ENCODE peak calls at places on chromosomes 1 and 21, in seven cellular contexts. H is aorta; W is HepG2; F is naive thymus-derived CD4-positive, alpha-beta T cell; X is adrenal gland; P is left lung; B is GM12878. M is an unnamed sample. For H3K4me1, the result is how much of the 10 kb centered on the place peaks cover.

GRCh38 chr1:182662121-182662890 is 22.1 kb downstream of the RGS8 start:
- DNase-seq in H (no peak), W (no peak), F (no peak), X (no peak), P (no peak), B (no peak), M (no peak)

GRCh38 chr21:32256873-32257620 is 21.8 kb downstream of the MIS18A start:
- DNase-seq in H (peak), W (no peak), F (no peak), X (peak), P (no peak), B (no peak), M (peak)

GRCh38 chr1:64060611-64061302 is 142.7 kb upstream of the UBE2U start:
- DNase-seq in H (no peak), W (no peak), F (no peak), X (no peak), P (no peak), B (no peak), M (no peak)

GRCh38 chr1:111955755-111956154 is 33.7 kb downstream of the KCND3 start:
- DNase-seq in H (no peak), W (no peak), F (no peak), X (no peak), P (no peak), B (no peak), M (no peak)

GRCh38 chr1:58402444-58402843 is 144.1 kb downstream of the OMA1 start:
- DNase-seq in H (no peak), W (no peak), F (no peak), X (no peak), P (no peak), B (no peak), M (no peak)

GRCh38 chr1:83998205-83998598 is 730 bp downstream of the TTLL7 start:
- DNase-seq in H (no peak), W (no peak), F (no peak), X (no peak), P (no peak), B (no peak), M (no peak)

GRCh38 chr1:168234846-168235547 is 9.2 kb downstream of the SFT2D2 start:
- DNase-seq in H (no peak), W (peak), F (peak), X (peak), P (no peak), B (no peak), M (no peak)

GRCh38 chr1:169160845-169161511 is 54.5 kb downstream of the ATP1B1 start:
- DNase-seq in H (no peak), W (peak), F (no peak), X (peak), P (no peak), B (no peak), M (no peak)

GRCh38 chr1:225230483-225230882 is 197.4 kb downstream of the LBR start:
- DNase-seq in H (no peak), W (no peak), F (no peak), X (no peak), P (no peak), B (no peak), M (no peak)

GRCh38 chr1:152167835-152168534 is 9.0 kb upstream of the RPTN start:
- DNase-seq in H (no peak), W (peak), F (no peak), X (peak), P (no peak), B (no peak), M (no peak)

GRCh38 chr21:22791986-22792560 is 1793.9 kb downstream of the NCAM2 start:
- DNase-seq in H (no peak), W (peak), F (peak), X (peak), P (no peak), B (no peak), M (no peak)

GRCh38 chr1:17866451-17867029 is 111.4 kb downstream of the ACTL8 start:
- DNase-seq in H (no peak), W (no peak), F (no peak), X (peak), P (no peak), B (no peak), M (no peak)

GRCh38 chr1:169031566-169032224 is 74.8 kb upstream of the ATP1B1 start:
- DNase-seq in H (no peak), W (no peak), F (no peak), X (no peak), P (no peak), B (no peak), M (no peak)

GRCh38 chr1:107794571-107794970 is 170.4 kb downstream of the VAV3 start:
- DNase-seq in H (no peak), W (no peak), F (no peak), X (no peak), P (no peak), B (no peak), M (no peak)

GRCh38 chr1:9598316-9598700 is 9.6 kb downstream of the TMEM201 start:
- DNase-seq in H (no peak), W (no peak), F (no peak), X (no peak), P (no peak), B (no peak), M (no peak)

GRCh38 chr1:7346600-7347570 is 424.2 kb upstream of the VAMP3 start:
- DNase-seq in H (peak), W (no peak), F (no peak), X (no peak), P (no peak), B (no peak), M (no peak)

GRCh38 chr1:33943978-33944377 is 80.1 kb downstream of the HMGB4 start:
- DNase-seq in H (no peak), W (no peak), F (no peak), X (peak), P (no peak), B (no peak), M (no peak)

GRCh38 chr1:41902125-41902524 is 16.6 kb downstream of the HIVEP3 start:
- DNase-seq in H (no peak), W (no peak), F (no peak), X (peak), P (no peak), B (no peak), M (no peak)

GRCh38 chr1:18199462-18199861 is 91.9 kb downstream of the IGSF21 start:
- DNase-seq in H (no peak), W (no peak), F (no peak), X (no peak), P (no peak), B (no peak), M (no peak)

GRCh38 chr1:1187938-1188337 is 14.3 kb downstream of the TTLL10 start:
- DNase-seq in H (no peak), W (no peak), F (no peak), X (no peak), P (no peak), B (no peak), M (no peak)

GRCh38 chr1:200247513-200247912 is 162.3 kb downstream of the ZNF281 start:
- DNase-seq in H (no peak), W (no peak), F (no peak), X (no peak), P (no peak), B (no peak), M (no peak)

GRCh38 chr1:29563571-29563970 is 327.2 kb downstream of the PTPRU start:
- DNase-seq in H (no peak), W (no peak), F (no peak), X (no peak), P (no peak), B (no peak), M (no peak)

GRCh38 chr1:192654607-192655389 is 18.9 kb downstream of the RGS13 start:
- DNase-seq in H (no peak), W (no peak), F (no peak), X (peak), P (no peak), B (no peak), M (no peak)

GRCh38 chr21:15063081-15063820 is 1.5 kb downstream of the NRIP1 start:
- DNase-seq in H (no peak), W (peak), F (peak), X (peak), P (no peak), B (no peak), M (no peak)

GRCh38 chr1:210027994-210028393 is 90.0 kb downstream of the SYT14 start:
- DNase-seq in H (no peak), W (no peak), F (no peak), X (no peak), P (no peak), B (no peak), M (no peak)

GRCh38 chr1:214328770-214329455 is 48.0 kb downstream of the SMYD2 start:
- DNase-seq in H (peak), W (peak), F (peak), X (peak), P (no peak), B (peak), M (peak)

GRCh38 chr1:207060596-207060995 is 7.5 kb downstream of the PFKFB2 start:
- DNase-seq in H (no peak), W (no peak), F (no peak), X (no peak), P (no peak), B (no peak), M (no peak)

GRCh38 chr1:13500806-13501205 is 13.0 kb downstream of the LRRC38 start:
- DNase-seq in H (no peak), W (no peak), F (no peak), X (no peak), P (no peak), B (no peak), M (no peak)

GRCh38 chr1:80218112-80218511 is 1211.6 kb upstream of the ADGRL4 start:
- DNase-seq in H (no peak), W (peak), F (no peak), X (no peak), P (no peak), B (no peak), M (no peak)

GRCh38 chr1:245715970-245716369 is 561.2 kb downstream of the KIF26B start:
- DNase-seq in H (no peak), W (peak), F (no peak), X (no peak), P (no peak), B (no peak), M (no peak)

GRCh38 chr21:38422067-38422466 is 76.2 kb downstream of the ERG start:
- DNase-seq in H (no peak), W (no peak), F (no peak), X (no peak), P (no peak), B (no peak), M (no peak)

GRCh38 chr1:235831148-235831547 is 35.6 kb downstream of the LYST start:
- DNase-seq in H (no peak), W (no peak), F (no peak), X (no peak), P (no peak), B (peak), M (no peak)

GRCh38 chr1:40692429-40692905 is 963 bp downstream of the NFYC start:
- DNase-seq in H (no peak), W (peak), F (no peak), X (no peak), P (no peak), B (no peak), M (no peak)

GRCh38 chr1:203048086-203048485 is 21.8 kb downstream of the PPFIA4 start:
- DNase-seq in H (peak), W (no peak), F (no peak), X (no peak), P (no peak), B (no peak), M (no peak)

GRCh38 chr1:228180271-228180987 is 14.8 kb downstream of the IBA57 start:
- DNase-seq in H (peak), W (peak), F (no peak), X (no peak), P (no peak), B (no peak), M (peak)

GRCh38 chr21:35428041-35428400 is 378.9 kb upstream of the RUNX1 start:
- DNase-seq in H (no peak), W (no peak), F (no peak), X (no peak), P (no peak), B (no peak), M (no peak)

GRCh38 chr1:101506541-101507164 is 269.8 kb downstream of the S1PR1 start:
- DNase-seq in H (no peak), W (peak), F (no peak), X (peak), P (no peak), B (peak), M (no peak)

GRCh38 chr1:36464605-36465393 is 615 bp upstream of the MRPS15 start:
- DNase-seq in H (no peak), W (no peak), F (no peak), X (no peak), P (no peak), B (no peak), M (no peak)

GRCh38 chr1:1418464-1419362 is 2.4 kb downstream of the ANKRD65 start:
- DNase-seq in H (no peak), W (no peak), F (no peak), X (no peak), P (peak), B (no peak), M (no peak)

GRCh38 chr1:59994302-59995198 is 68.0 kb upstream of the CYP2J2 start:
- DNase-seq in H (no peak), W (no peak), F (no peak), X (peak), P (no peak), B (no peak), M (no peak)
- H3K27ac ChIP-seq in H (peak), W (no peak), F (no peak), X (no peak), P (no peak), B (no peak), M (peak)

GRCh38 chr1:27570823-27571222 is 33.1 kb downstream of the AHDC1 start:
- DNase-seq in H (no peak), W (peak), F (no peak), X (no peak), P (no peak), B (no peak), M (no peak)
- H3K4me1 ChIP-seq in H (under half), W (half or more), F (under half), X (half or more), P (half or more), B (under half), M (half or more)

GRCh38 chr1:24203404-24203803 is 16.3 kb upstream of the IFNLR1 start:
- DNase-seq in H (no peak), W (no peak), F (no peak), X (no peak), P (no peak), B (no peak), M (no peak)
- H3K27ac ChIP-seq in H (no peak), W (no peak), F (no peak), X (no peak), P (no peak), B (no peak), M (peak)

GRCh38 chr21:42228709-42229220 is 9.8 kb downstream of the ABCG1 start:
- DNase-seq in H (no peak), W (no peak), F (no peak), X (peak), P (no peak), B (no peak), M (no peak)
- H3K4me1 ChIP-seq in H (under half), W (under half), F (half or more), X (half or more), P (under half), B (under half), M (half or more)